ENCODE peak calls at places on chromosomes 6 and 20, in eight cellular contexts. X is DMS153; C is nephron progenitor cell; F is heart right ventricle; V is stimulated activated CD4-positive, alpha-beta T cell treated with anti-CD3 and anti-CD28 coated beads, Interleukin-12 subunit alpha, Interleukin-12 subunit beta, amount 100 ng/mL, for 48 hours; D is ELR; K is ELF-1; W is AG08395. J is an unnamed sample.

GRCh38 chr6:121999458-122000065 is 399.9 kb upstream of the HSF2 start:
- DNase-seq in W (no peak), D (no peak), F (no peak), V (no peak), C (no peak), X (no peak), K (no peak), J (no peak)

GRCh38 chr20:63086421-63087235 is 79.9 kb upstream of the BHLHE23 start:
- DNase-seq in C (peak), V (no peak), X (no peak), K (no peak), F (peak), W (no peak), D (no peak), J (no peak)

GRCh38 chr6:122995930-122996796 is at the start of gene CLVS2:
- DNase-seq in V (no peak), K (peak), C (peak), X (peak), D (no peak), F (peak), W (peak), J (no peak)

GRCh38 chr6:53796791-53797190 is 2.0 kb downstream of the LRRC1 start:
- DNase-seq in D (peak), K (no peak), C (no peak), F (no peak), X (no peak), W (no peak), V (no peak), J (no peak)

GRCh38 chr20:62953839-62954703 is 1.6 kb downstream of the SLC17A9 start:
- DNase-seq in F (peak), X (peak), C (peak), K (peak), D (peak), W (peak), V (no peak), J (peak)

GRCh38 chr6:74749211-74750142 is 456.4 kb downstream of the COL12A1 start:
- DNase-seq in W (no peak), K (no peak), D (no peak), X (no peak), C (no peak), V (no peak), F (no peak), J (no peak)

GRCh38 chr6:153511896-153512496 is 380.9 kb upstream of the RGS17 start:
- DNase-seq in W (peak), K (peak), F (no peak), D (peak), X (no peak), C (peak), V (peak), J (peak)

GRCh38 chr6:91633374-91634184 is 1046.7 kb upstream of the MAP3K7 start:
- DNase-seq in D (no peak), X (no peak), C (no peak), K (peak), F (no peak), W (no peak), V (no peak), J (no peak)

GRCh38 chr20:15012551-15012950 is 675.1 kb upstream of the FLRT3 start:
- DNase-seq in K (no peak), F (no peak), C (peak), V (no peak), D (no peak), X (peak), W (no peak), J (no peak)

GRCh38 chr20:32231847-32232246 is 24.2 kb downstream of the POFUT1 start:
- DNase-seq in X (no peak), D (peak), F (no peak), W (no peak), K (no peak), V (peak), C (no peak), J (no peak)

GRCh38 chr20:8187740-8188139 is 55.7 kb downstream of the PLCB1 start:
- DNase-seq in V (no peak), X (no peak), D (no peak), F (no peak), C (no peak), W (no peak), K (no peak), J (no peak)

GRCh38 chr20:63148696-63149095 is 67.2 kb downstream of the YTHDF1 start:
- DNase-seq in K (no peak), X (no peak), V (no peak), C (no peak), F (peak), W (no peak), D (no peak), J (no peak)

GRCh38 chr6:109166643-109167042 is 71.3 kb downstream of the CEP57L1 start:
- DNase-seq in V (no peak), W (no peak), F (no peak), C (no peak), X (peak), D (no peak), K (no peak), J (no peak)

GRCh38 chr6:95266537-95267258 is 310.6 kb upstream of the MANEA start:
- DNase-seq in W (no peak), X (no peak), V (no peak), C (no peak), D (no peak), F (no peak), K (no peak), J (no peak)

GRCh38 chr20:63125893-63126601 is 89.9 kb downstream of the YTHDF1 start:
- DNase-seq in F (no peak), W (no peak), X (no peak), D (no peak), V (no peak), K (no peak), C (peak), J (no peak)

GRCh38 chr6:37653933-37654565 is 43.6 kb downstream of the MDGA1 start:
- DNase-seq in F (no peak), D (peak), C (peak), W (peak), X (no peak), V (peak), K (peak), J (peak)

GRCh38 chr6:5665173-5665572 is 341.6 kb downstream of the NRN1 start:
- DNase-seq in D (no peak), V (no peak), K (no peak), C (no peak), W (no peak), X (no peak), F (no peak), J (no peak)

GRCh38 chr6:2866183-2866846 is 24.7 kb upstream of the SERPINB1 start:
- DNase-seq in X (no peak), D (no peak), K (peak), W (no peak), V (no peak), F (no peak), C (no peak), J (no peak)

J was measured in HFFc6.